ENCODE peak calls at places on chromosomes 6 and 20, in nine cellular contexts. E is activated naive CD4-positive, alpha-beta T cell treated with Interleukin-2 at 50 U/mL for 16 hours; Q is T-helper 2 cell; W is NCI-H510A; O is nephron progenitor cell; K is pulmonary artery endothelial cell; R is kidney epithelial cell; M is nucleus accumbens; S is CD8-positive, alpha-beta memory T cell. U is an unnamed sample.

GRCh38 chr20:57040924-57041323 is 225.5 kb downstream of the BMP7 start:
- DNase-seq in S (no peak), O (no peak), W (no peak), M (no peak), K (no peak), R (no peak), E (no peak), Q (no peak), U (no peak)

GRCh38 chr6:135044639-135045038 is 10.0 kb downstream of the HBS1L start:
- DNase-seq in S (no peak), K (no peak), W (no peak), M (no peak), E (no peak), R (no peak), Q (no peak), O (no peak), U (no peak)

GRCh38 chr20:4041748-4042411 is 26.5 kb upstream of the RNF24 start:
- DNase-seq in K (no peak), O (no peak), E (no peak), Q (no peak), R (peak; percentile 98), W (no peak), S (no peak), M (no peak), U (peak; percentile 87)

GRCh38 chr20:48618631-48619030 is 209.2 kb downstream of the PREX1 start:
- DNase-seq in S (no peak), M (no peak), R (no peak), K (no peak), W (no peak), Q (no peak), E (no peak), O (no peak), U (no peak)

GRCh38 chr6:116159782-116160524 is 34.0 kb upstream of the COL10A1 start:
- DNase-seq in R (no peak), W (no peak), S (no peak), E (no peak), O (no peak), K (no peak), Q (no peak), M (no peak), U (no peak)

GRCh38 chr6:22320750-22321149 is 23.9 kb upstream of the PRL start:
- DNase-seq in S (no peak), Q (no peak), M (no peak), W (no peak), R (peak; percentile 96), K (no peak), O (no peak), E (no peak), U (peak; percentile 79)

GRCh38 chr6:37818536-37819176 is 871 bp upstream of the ZFAND3 start:
- DNase-seq in M (peak; percentile 98), W (peak; percentile 92), K (peak; percentile 88), S (peak; percentile 90), O (peak; percentile 91), E (peak; percentile 96), Q (peak; percentile 93), R (peak; percentile 76), U (peak; percentile 97)

GRCh38 chr20:47318027-47318595 is 38.4 kb downstream of the ZMYND8 start:
- DNase-seq in M (no peak), Q (no peak), K (no peak), E (no peak), O (peak; percentile 6), S (no peak), R (no peak), W (no peak), U (peak; percentile 44)